ENCODE peak calls at places on chromosomes 13 and 19, in four cellular contexts. F is neural progenitor cell, G is WTC11, D is K562. M is an unnamed sample.

GRCh38 chr19:731000-731399 is 19.9 kb upstream of the MISP start:
- DNase-seq in F (no peak), G (no peak), D (no peak), M (no peak)

GRCh38 chr19:39951686-39952085 is 17.3 kb upstream of the FCGBP start:
- DNase-seq in D (no peak), F (no peak), G (no peak), M (no peak)

GRCh38 chr19:959935-960502 is 24.1 kb upstream of the WDR18 start:
- DNase-seq in F (peak), D (no peak), G (peak), M (no peak)

GRCh38 chr19:3695124-3695733 is 5.0 kb downstream of the PIP5K1C start:
- DNase-seq in G (no peak), D (no peak), F (no peak), M (no peak)

GRCh38 chr13:79423801-79424642 is 18.0 kb upstream of the RBM26 start:
- DNase-seq in G (no peak), F (peak), D (peak), M (no peak)

GRCh38 chr13:21688056-21688455 is 17.2 kb downstream of the FGF9 start:
- DNase-seq in F (no peak), G (no peak), D (no peak), M (no peak)

GRCh38 chr13:102707465-102707864 is 12.6 kb upstream of the METTL21C start:
- DNase-seq in G (no peak), D (no peak), F (no peak), M (no peak)

GRCh38 chr13:52599853-52600603 is 42.2 kb upstream of the HNRNPA1L2 start:
- DNase-seq in D (no peak), G (peak), F (peak), M (peak)

GRCh38 chr19:14113762-14114414 is 3.7 kb downstream of the PRKACA start:
- DNase-seq in G (peak), F (no peak), D (peak), M (no peak)

GRCh38 chr19:33290956-33291622 is 11.2 kb downstream of the CEBPA start:
- DNase-seq in G (no peak), F (no peak), D (no peak), M (no peak)

GRCh38 chr13:113452942-113453901 is at the start of gene ADPRHL1:
- DNase-seq in D (no peak), G (no peak), F (no peak), M (peak)

GRCh38 chr13:99688776-99689175 is 187.5 kb downstream of the TM9SF2 start:
- DNase-seq in F (no peak), D (no peak), G (no peak), M (no peak)

GRCh38 chr13:78323848-78324247 is 279.5 kb downstream of the POU4F1 start:
- DNase-seq in G (no peak), D (no peak), F (no peak), M (no peak)

GRCh38 chr19:41882568-41883462 is at the start of gene ARHGEF1:
- DNase-seq in D (peak), G (peak), F (peak), M (peak)

GRCh38 chr19:3055741-3056453 is 6.4 kb downstream of the TLE5 start:
- DNase-seq in F (no peak), G (peak), D (peak), M (no peak)

GRCh38 chr19:55642153-55643002 is 1.1 kb upstream of the ZNF581 start:
- DNase-seq in D (no peak), F (peak), G (peak), M (peak)

GRCh38 chr13:31755803-31756212 is 16.5 kb downstream of the RXFP2 start:
- DNase-seq in D (no peak), G (no peak), F (no peak), M (no peak)

GRCh38 chr13:78593652-78594494 is 9.5 kb downstream of the POU4F1 start:
- DNase-seq in G (peak), F (peak), D (no peak), M (no peak)

GRCh38 chr13:108915095-108915633 is 285.8 kb downstream of the MYO16 start:
- DNase-seq in F (no peak), D (no peak), G (no peak), M (no peak)

GRCh38 chr19:48196933-48197665 is 26.6 kb downstream of the ZSWIM9 start:
- DNase-seq in D (peak), G (no peak), F (no peak), M (no peak)

GRCh38 chr19:15136234-15136954 is 29.2 kb downstream of the SYDE1 start:
- DNase-seq in G (no peak), D (no peak), F (no peak), M (no peak)

GRCh38 chr19:40242480-40242879 is 16.0 kb upstream of the CCNP start:
- DNase-seq in F (no peak), D (no peak), G (no peak), M (no peak)

GRCh38 chr19:56162258-56162657 is 13.6 kb upstream of the GALP start:
- DNase-seq in G (no peak), F (no peak), D (no peak), M (no peak)

GRCh38 chr13:44822291-44822690 is 167.0 kb downstream of the NUFIP1 start:
- DNase-seq in D (no peak), F (no peak), G (no peak), M (no peak)

GRCh38 chr19:2290441-2291184 is 8.6 kb upstream of the PEAK3 start:
- DNase-seq in F (peak), G (peak), D (no peak), M (no peak)

GRCh38 chr13:74550039-74550438 is 415.8 kb upstream of the KLF12 start:
- DNase-seq in F (no peak), G (no peak), D (no peak), M (no peak)

GRCh38 chr19:19386373-19386869 is 19.1 kb upstream of the GATAD2A start:
- DNase-seq in G (no peak), F (no peak), D (peak), M (no peak)

DNA sequence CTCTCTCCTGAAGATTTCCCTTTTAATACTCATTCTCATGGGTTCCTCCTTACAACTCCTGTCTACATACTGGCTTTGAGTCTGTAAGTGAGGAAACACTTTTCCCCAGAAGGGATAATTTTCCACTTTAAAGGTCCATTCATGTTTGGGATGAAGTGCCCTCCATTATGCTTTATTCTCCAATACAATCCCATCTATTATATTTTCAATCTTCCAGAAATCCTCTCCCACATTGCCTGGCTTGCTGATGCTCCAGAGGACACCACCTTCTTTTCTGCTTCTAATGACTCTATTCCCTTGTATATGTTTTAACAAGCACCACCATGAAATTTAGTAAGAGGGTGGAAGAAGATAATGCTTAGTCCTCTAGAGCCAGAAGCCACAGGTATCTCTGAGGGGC is 92.7 kb upstream of the NBEA start:
- DNase-seq in G (no peak), F (no peak), D (no peak), M (no peak)
- TF ChIP-seq CTCF in G (no peak), F (no peak), D (no peak), M (no peak)

GRCh38 chr13:24746618-24747247 is 17.2 kb upstream of the RNF17 start:
- DNase-seq in D (no peak), F (peak), G (peak), M (peak)
- TF ChIP-seq CTCF in D (no peak), F (peak), G (no peak), M (peak)

GRCh38 chr19:5172859-5173577 is 167.6 kb downstream of the PTPRS start:
- DNase-seq in F (no peak), D (no peak), G (no peak), M (no peak)

GRCh38 chr19:5166262-5166661 is 174.3 kb downstream of the PTPRS start:
- DNase-seq in G (no peak), F (no peak), D (no peak), M (no peak)

GRCh38 chr19:5171711-5172110 is 168.9 kb downstream of the PTPRS start:
- DNase-seq in D (no peak), F (no peak), G (no peak), M (no peak)

GRCh38 chr19:5173993-5174392 is 166.6 kb downstream of the PTPRS start:
- DNase-seq in D (no peak), G (no peak), F (no peak), M (no peak)

GRCh38 chr19:5170329-5170745 is 170.3 kb downstream of the PTPRS start:
- DNase-seq in F (no peak), G (peak), D (peak), M (peak)
- TF ChIP-seq CTCF in F (peak), G (peak), D (peak), M (peak)

DNA sequence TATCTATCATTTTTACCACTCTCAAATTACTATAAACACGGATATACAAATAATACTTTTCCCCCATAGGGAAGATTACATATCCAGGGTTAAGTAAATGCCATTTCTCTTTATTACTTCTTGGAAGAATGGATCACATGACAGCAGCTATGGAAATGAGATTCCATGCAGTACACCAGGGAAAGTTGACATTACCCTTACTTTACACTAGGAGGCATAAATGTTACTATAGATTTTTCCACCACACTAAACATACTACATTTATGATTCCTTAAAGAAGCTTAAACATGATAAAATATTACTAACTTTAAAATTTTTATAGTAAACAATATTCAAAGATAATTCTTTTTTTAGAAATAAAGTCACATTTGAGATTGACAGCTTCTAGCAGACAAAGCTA is 611.4 kb downstream of the PCDH9 start:
- DNase-seq in D (peak), G (no peak), F (peak), M (no peak)
- TF ChIP-seq CTCF in D (no peak), G (peak), F (peak), M (peak)